ENCODE peak calls at places on chromosomes 6 and 20, in five cellular contexts. Q, N, Z, T and G are unnamed samples.

GRCh38 chr6:122930252-122931180 is 65.5 kb upstream of the CLVS2 start:
- DNase-seq in Q (no peak), N (no peak), Z (no peak), T (no peak), G (no peak)

GRCh38 chr6:162538643-162539064 is 188.9 kb downstream of the PRKN start:
- DNase-seq in Q (no peak), N (no peak), Z (no peak), T (no peak), G (no peak)

GRCh38 chr6:54264581-54265272 is 43.5 kb upstream of the TINAG start:
- DNase-seq in Q (no peak), N (no peak), Z (no peak), T (no peak), G (no peak)

GRCh38 chr6:14763139-14763538 is 482.7 kb upstream of the JARID2 start:
- DNase-seq in Q (peak; percentile 19), N (peak; percentile 97), Z (peak; percentile 76), T (peak; percentile 18), G (peak; percentile 90)

GRCh38 chr20:32189691-32190607 is 17.6 kb downstream of the PLAGL2 start:
- DNase-seq in Q (no peak), N (no peak), Z (no peak), T (no peak), G (no peak)

GRCh38 chr20:44442298-44443070 is 33.2 kb upstream of the TTPAL start:
- DNase-seq in Q (no peak), N (no peak), Z (peak; percentile 60), T (peak; percentile 32), G (no peak)

GRCh38 chr20:7650481-7650880 is 289.8 kb downstream of the HAO1 start:
- DNase-seq in Q (peak; percentile 29), N (no peak), Z (no peak), T (peak; percentile 57), G (no peak)

GRCh38 chr6:35048631-35049083 is 92.5 kb downstream of the TCP11 start:
- DNase-seq in Q (no peak), N (no peak), Z (no peak), T (no peak), G (no peak)

GRCh38 chr6:5179917-5180316 is 80.8 kb downstream of the LYRM4 start:
- DNase-seq in Q (no peak), N (no peak), Z (no peak), T (no peak), G (no peak)

GRCh38 chr6:108838101-108838717 is 10.0 kb upstream of the ARMC2 start:
- DNase-seq in Q (no peak), N (peak; percentile 49), Z (no peak), T (no peak), G (no peak)

GRCh38 chr6:143592335-143592734 is 80.8 kb upstream of the FUCA2 start:
- DNase-seq in Q (no peak), N (peak; percentile 11), Z (peak; percentile 14), T (no peak), G (no peak)
- TF ChIP-seq CTCF in Q (peak; percentile 57), N (peak; percentile 37), Z (peak; percentile 9), T (peak; percentile 31), G (peak; percentile 58)

GRCh38 chr6:89599727-89600126 is 38.8 kb downstream of the LYRM2 start:
- DNase-seq in Q (no peak), N (no peak), Z (no peak), T (no peak), G (no peak)

GRCh38 chr6:89597372-89597771 is 41.2 kb downstream of the LYRM2 start:
- DNase-seq in Q (no peak), N (no peak), Z (no peak), T (no peak), G (no peak)

GRCh38 chr6:89596056-89596455 is 42.5 kb downstream of the LYRM2 start:
- DNase-seq in Q (no peak), N (no peak), Z (no peak), T (no peak), G (no peak)

GRCh38 chr6:89596484-89596883 is 42.1 kb downstream of the LYRM2 start:
- DNase-seq in Q (no peak), N (peak; percentile 21), Z (no peak), T (no peak), G (no peak)

GRCh38 chr6:89597988-89598387 is 40.6 kb downstream of the LYRM2 start:
- DNase-seq in Q (peak; percentile 14), N (peak; percentile 87), Z (peak; percentile 91), T (no peak), G (peak; percentile 54)
- TF ChIP-seq CTCF in Q (no peak), N (peak; percentile 24), Z (peak; percentile 12), T (no peak), G (peak; percentile 61)

GRCh38 chr6:41073203-41073967 is 611 bp downstream of the NFYA start:
- DNase-seq in Q (peak; percentile 72), N (peak; percentile 70), Z (peak; percentile 81), T (no peak), G (no peak)
- TF ChIP-seq CTCF in Q (peak; percentile 14), N (peak; percentile 22), Z (peak; percentile 28), T (peak; percentile 2), G (peak; percentile 50)

DNA sequence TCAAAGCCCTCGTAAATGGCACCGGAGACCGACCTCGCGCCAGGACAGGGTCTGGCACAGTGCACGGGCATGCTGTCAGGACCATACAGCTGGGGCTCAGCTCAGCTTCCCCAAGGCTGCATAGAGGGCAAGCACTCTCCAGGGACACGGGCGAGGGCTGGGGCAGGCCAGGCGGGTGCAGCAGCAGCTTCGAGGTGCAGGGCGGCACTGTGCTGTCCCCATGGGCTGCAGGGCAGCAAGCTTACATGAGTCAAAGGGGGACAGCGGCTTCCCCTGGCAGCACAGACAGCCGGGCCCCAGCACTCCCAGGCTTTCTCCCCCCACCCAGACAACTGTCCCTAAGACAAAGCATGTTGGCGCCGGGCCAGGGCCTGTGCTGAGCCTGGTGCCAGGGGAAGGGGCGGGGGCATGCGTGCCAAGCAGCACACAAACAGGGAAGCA is 25.7 kb downstream of the PSMG4 start:
- DNase-seq in Q (no peak), N (no peak), Z (no peak), T (no peak), G (no peak)
- TF ChIP-seq CTCF in Q (no peak), N (no peak), Z (no peak), T (no peak), G (no peak)

GRCh38 chr6:39389372-39389767 is 66.9 kb upstream of the KCNK16 start:
- DNase-seq in Q (peak; percentile 5), N (peak; percentile 17), Z (no peak), T (no peak), G (no peak)
- TF ChIP-seq CTCF in Q (peak; percentile 55), N (peak; percentile 13), Z (no peak), T (peak; percentile 39), G (peak; percentile 47)

GRCh38 chr20:46559685-46560440 is 9.4 kb upstream of the OCSTAMP start:
- DNase-seq in Q (no peak), N (no peak), Z (no peak), T (no peak), G (no peak)
- TF ChIP-seq CTCF in Q (no peak), N (no peak), Z (no peak), T (no peak), G (no peak)

GRCh38 chr6:33413601-33414120 is 2.8 kb downstream of the PHF1 start:
- DNase-seq in Q (no peak), N (no peak), Z (no peak), T (no peak), G (no peak)

GRCh38 chr6:33416386-33417126 is 1.4 kb downstream of the CUTA start:
- DNase-seq in Q (no peak), N (no peak), Z (no peak), T (no peak), G (no peak)

GRCh38 chr6:33415831-33416230 is 2.1 kb downstream of the CUTA start:
- DNase-seq in Q (no peak), N (no peak), Z (no peak), T (no peak), G (no peak)

GRCh38 chr6:33413200-33413599 is 2.4 kb downstream of the PHF1 start:
- DNase-seq in Q (no peak), N (no peak), Z (no peak), T (no peak), G (no peak)

DNA sequence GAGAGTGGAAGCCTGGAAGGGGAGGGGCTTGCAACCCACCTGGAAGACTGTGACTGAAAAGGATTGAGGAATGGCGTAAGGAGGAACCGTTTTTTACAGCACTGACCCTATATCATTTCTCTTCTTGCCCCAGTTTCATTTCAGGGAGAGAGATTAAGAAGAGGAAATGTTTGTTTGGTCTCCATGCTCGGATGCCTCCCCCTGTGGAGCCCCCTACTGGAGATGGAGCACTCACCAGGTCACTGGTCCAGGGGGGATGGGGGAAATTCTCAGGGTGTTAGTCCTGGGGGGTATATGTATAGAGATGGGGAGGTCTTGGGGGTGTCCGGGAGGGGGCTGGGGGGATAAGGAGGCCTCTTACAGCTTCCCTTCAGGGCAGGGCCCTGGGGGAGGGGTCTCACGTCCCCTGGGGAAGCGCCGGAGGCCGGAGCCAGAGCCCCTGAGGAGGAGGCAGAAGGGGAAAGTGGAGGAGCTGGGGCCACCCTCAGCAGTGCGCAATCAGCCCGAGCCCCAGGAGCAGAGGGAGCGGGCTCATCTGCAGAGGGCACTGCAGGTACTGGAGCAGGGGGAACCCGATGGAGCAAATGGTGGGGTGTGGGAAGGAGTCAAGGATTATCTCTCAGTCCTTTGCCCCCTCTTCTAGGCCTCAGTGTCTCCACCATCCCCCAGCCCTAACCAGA is 3.2 kb downstream of the CUTA start:
- DNase-seq in Q (no peak), N (no peak), Z (no peak), T (no peak), G (no peak)
- TF ChIP-seq CTCF in Q (peak; percentile 68), N (peak; percentile 45), Z (no peak), T (peak; percentile 49), G (peak; percentile 33)

GRCh38 chr6:144244688-144245087 is 40.4 kb upstream of the UTRN start:
- DNase-seq in Q (no peak), N (no peak), Z (no peak), T (no peak), G (no peak)
- TF ChIP-seq CTCF in Q (no peak), N (no peak), Z (no peak), T (no peak), G (no peak)

GRCh38 chr6:75934643-75935472 is 137.6 kb downstream of the IMPG1 start:
- DNase-seq in Q (peak; percentile 73), N (peak; percentile 70), Z (peak; percentile 74), T (peak; percentile 47), G (peak; percentile 70)
- TF ChIP-seq CTCF in Q (peak; percentile 86), N (peak; percentile 77), Z (peak; percentile 78), T (peak; percentile 75), G (peak; percentile 86)

GRCh38 chr20:15236812-15237211 is 899.4 kb upstream of the FLRT3 start:
- DNase-seq in Q (peak; percentile 67), N (peak; percentile 73), Z (peak; percentile 26), T (no peak), G (peak; percentile 68)
- TF ChIP-seq CTCF in Q (peak; percentile 81), N (peak; percentile 74), Z (no peak), T (peak; percentile 35), G (peak; percentile 80)